ENCODE peak calls at places on chromosomes 7 and 10, in nine cellular contexts. One of them, this sample, is unnamed.

GRCh38 chr7:36862685-36863375 is 138.5 kb upstream of the AOAH start:
- DNase-seq in SJSA1: no peak
- DNase-seq in A549: no peak
- DNase-seq in ecto neural progenitor cell: no peak
- DNase-seq in T-helper 1 cell: no peak
- DNase-seq in tibial artery: no peak
- DNase-seq in NCI-H748 treated with DMSO at 0.1 percent for 48 hours: peak
- DNase-seq in AG09319: no peak
- DNase-seq in A172: peak
- DNase-seq in this sample: no peak

GRCh38 chr10:89022734-89023133 is 32.1 kb downstream of the FAS start:
- DNase-seq in T-helper 1 cell: no peak
- DNase-seq in ecto neural progenitor cell: no peak
- DNase-seq in NCI-H748 treated with DMSO at 0.1 percent for 48 hours: no peak
- DNase-seq in A172: peak
- DNase-seq in A549: no peak
- DNase-seq in SJSA1: no peak
- DNase-seq in tibial artery: no peak
- DNase-seq in AG09319: no peak
- DNase-seq in this sample: peak

GRCh38 chr7:140640727-140641531 is at the start of gene DENND2A:
- DNase-seq in A549: no peak
- DNase-seq in tibial artery: peak
- DNase-seq in SJSA1: peak
- DNase-seq in A172: peak
- DNase-seq in NCI-H748 treated with DMSO at 0.1 percent for 48 hours: peak
- DNase-seq in ecto neural progenitor cell: peak
- DNase-seq in T-helper 1 cell: no peak
- DNase-seq in AG09319: no peak
- DNase-seq in this sample: no peak

GRCh38 chr7:36448781-36449379 is 59.2 kb downstream of the ANLN start:
- DNase-seq in AG09319: no peak
- DNase-seq in ecto neural progenitor cell: no peak
- DNase-seq in SJSA1: no peak
- DNase-seq in tibial artery: no peak
- DNase-seq in NCI-H748 treated with DMSO at 0.1 percent for 48 hours: no peak
- DNase-seq in A549: no peak
- DNase-seq in T-helper 1 cell: no peak
- DNase-seq in A172: peak
- DNase-seq in this sample: no peak

GRCh38 chr10:124223001-124223710 is 129.8 kb upstream of the CHST15 start:
- DNase-seq in SJSA1: no peak
- DNase-seq in A549: no peak
- DNase-seq in tibial artery: no peak
- DNase-seq in AG09319: no peak
- DNase-seq in NCI-H748 treated with DMSO at 0.1 percent for 48 hours: no peak
- DNase-seq in A172: no peak
- DNase-seq in ecto neural progenitor cell: no peak
- DNase-seq in T-helper 1 cell: no peak
- DNase-seq in this sample: no peak

GRCh38 chr7:137670521-137671064 is 176.2 kb downstream of the DGKI start:
- DNase-seq in ecto neural progenitor cell: no peak
- DNase-seq in A549: no peak
- DNase-seq in tibial artery: no peak
- DNase-seq in A172: peak
- DNase-seq in SJSA1: peak
- DNase-seq in T-helper 1 cell: no peak
- DNase-seq in AG09319: no peak
- DNase-seq in NCI-H748 treated with DMSO at 0.1 percent for 48 hours: no peak
- DNase-seq in this sample: peak

GRCh38 chr7:151410405-151411390 is 860 bp upstream of the WDR86 start:
- DNase-seq in NCI-H748 treated with DMSO at 0.1 percent for 48 hours: no peak
- DNase-seq in A549: no peak
- DNase-seq in T-helper 1 cell: no peak
- DNase-seq in AG09319: no peak
- DNase-seq in SJSA1: no peak
- DNase-seq in A172: no peak
- DNase-seq in ecto neural progenitor cell: peak
- DNase-seq in tibial artery: no peak
- DNase-seq in this sample: no peak

GRCh38 chr10:114548662-114549061 is 109.4 kb downstream of the ABLIM1 start:
- DNase-seq in AG09319: peak
- DNase-seq in SJSA1: peak
- DNase-seq in A172: peak
- DNase-seq in tibial artery: no peak
- DNase-seq in ecto neural progenitor cell: peak
- DNase-seq in T-helper 1 cell: no peak
- DNase-seq in A549: peak
- DNase-seq in NCI-H748 treated with DMSO at 0.1 percent for 48 hours: peak
- DNase-seq in this sample: peak

GRCh38 chr7:82249979-82250378 is 193.6 kb downstream of the CACNA2D1 start:
- DNase-seq in T-helper 1 cell: no peak
- DNase-seq in NCI-H748 treated with DMSO at 0.1 percent for 48 hours: no peak
- DNase-seq in AG09319: no peak
- DNase-seq in A549: no peak
- DNase-seq in ecto neural progenitor cell: no peak
- DNase-seq in SJSA1: no peak
- DNase-seq in A172: no peak
- DNase-seq in tibial artery: no peak
- DNase-seq in this sample: no peak

GRCh38 chr7:17690030-17690429 is 250.3 kb downstream of the SNX13 start:
- DNase-seq in A549: no peak
- DNase-seq in tibial artery: no peak
- DNase-seq in SJSA1: peak
- DNase-seq in NCI-H748 treated with DMSO at 0.1 percent for 48 hours: no peak
- DNase-seq in A172: peak
- DNase-seq in AG09319: peak
- DNase-seq in T-helper 1 cell: no peak
- DNase-seq in ecto neural progenitor cell: no peak
- DNase-seq in this sample: peak

GRCh38 chr7:127895360-127895759 is 135.9 kb downstream of the LRRC4 start:
- DNase-seq in A172: no peak
- DNase-seq in T-helper 1 cell: no peak
- DNase-seq in A549: no peak
- DNase-seq in NCI-H748 treated with DMSO at 0.1 percent for 48 hours: no peak
- DNase-seq in tibial artery: no peak
- DNase-seq in ecto neural progenitor cell: no peak
- DNase-seq in AG09319: no peak
- DNase-seq in SJSA1: no peak
- DNase-seq in this sample: no peak

GRCh38 chr7:3464900-3465622 is 164.0 kb downstream of the SDK1 start:
- DNase-seq in AG09319: no peak
- DNase-seq in ecto neural progenitor cell: no peak
- DNase-seq in NCI-H748 treated with DMSO at 0.1 percent for 48 hours: no peak
- DNase-seq in A172: no peak
- DNase-seq in tibial artery: no peak
- DNase-seq in T-helper 1 cell: no peak
- DNase-seq in SJSA1: no peak
- DNase-seq in A549: no peak
- DNase-seq in this sample: no peak

GRCh38 chr7:146655928-146656797 is 539.6 kb downstream of the CNTNAP2 start:
- DNase-seq in T-helper 1 cell: no peak
- DNase-seq in NCI-H748 treated with DMSO at 0.1 percent for 48 hours: peak
- DNase-seq in ecto neural progenitor cell: no peak
- DNase-seq in A172: peak
- DNase-seq in tibial artery: no peak
- DNase-seq in AG09319: no peak
- DNase-seq in A549: no peak
- DNase-seq in SJSA1: no peak
- DNase-seq in this sample: no peak

This sample was measured in RWPE1.